ENCODE peak calls at places on chromosome 6, in seven cellular contexts. Y, Z, D, M, V, W and S are unnamed samples.

GRCh38 chr6:105428342-105428957 is 25.6 kb upstream of the PREP start:
- DNase-seq in Y (no peak), Z (peak), D (no peak), M (no peak), V (no peak), W (no peak), S (no peak)

GRCh38 chr6:56552212-56553130 is 90.2 kb downstream of the DST start:
- DNase-seq in Y (no peak), Z (peak), D (no peak), M (no peak), V (no peak), W (no peak), S (no peak)

GRCh38 chr6:32113386-32114352 is 4.5 kb upstream of the TNXB start:
- DNase-seq in Y (no peak), Z (peak), D (no peak), M (peak), V (no peak), W (peak), S (no peak)

GRCh38 chr6:25413506-25413905 is 134.3 kb downstream of the CARMIL1 start:
- DNase-seq in Y (no peak), Z (peak), D (no peak), M (no peak), V (no peak), W (no peak), S (peak)

GRCh38 chr6:154403803-154404202 is 47.2 kb upstream of the IPCEF1 start:
- DNase-seq in Y (no peak), Z (peak), D (no peak), M (no peak), V (no peak), W (no peak), S (peak)

GRCh38 chr6:133612459-133612858 is 276.5 kb upstream of the TCF21 start:
- DNase-seq in Y (no peak), Z (no peak), D (no peak), M (no peak), V (no peak), W (no peak), S (no peak)

GRCh38 chr6:138107752-138108592 is 753 bp upstream of the PERP start:
- DNase-seq in Y (no peak), Z (no peak), D (peak), M (no peak), V (no peak), W (no peak), S (peak)

GRCh38 chr6:26025047-26025893 is 62.0 kb upstream of the HFE start:
- DNase-seq in Y (no peak), Z (peak), D (no peak), M (no peak), V (no peak), W (no peak), S (no peak)

GRCh38 chr6:37502703-37503485 is 3.2 kb upstream of the CCDC167 start:
- DNase-seq in Y (no peak), Z (no peak), D (no peak), M (no peak), V (peak), W (no peak), S (no peak)

GRCh38 chr6:116385462-116385807 is 14.7 kb downstream of the DSE start:
- DNase-seq in Y (no peak), Z (peak), D (no peak), M (no peak), V (no peak), W (no peak), S (no peak)

GRCh38 chr6:74319292-74319691 is 623.3 kb downstream of the CD109 start:
- DNase-seq in Y (no peak), Z (no peak), D (no peak), M (no peak), V (no peak), W (no peak), S (no peak)

GRCh38 chr6:83429857-83430605 is 820 bp downstream of the ME1 start:
- DNase-seq in Y (no peak), Z (peak), D (no peak), M (peak), V (no peak), W (no peak), S (no peak)

GRCh38 chr6:166050559-166050958 is 117.1 kb downstream of the TBXT start:
- DNase-seq in Y (no peak), Z (no peak), D (no peak), M (no peak), V (no peak), W (no peak), S (no peak)

GRCh38 chr6:116036075-116036773 is 24.5 kb downstream of the FRK start:
- DNase-seq in Y (no peak), Z (no peak), D (no peak), M (no peak), V (no peak), W (no peak), S (no peak)

GRCh38 chr6:133756046-133756445 is 132.9 kb upstream of the TCF21 start:
- DNase-seq in Y (no peak), Z (peak), D (no peak), M (no peak), V (no peak), W (no peak), S (no peak)

GRCh38 chr6:27359231-27359630 is 29.3 kb upstream of the ZNF391 start:
- DNase-seq in Y (no peak), Z (no peak), D (no peak), M (no peak), V (no peak), W (no peak), S (no peak)

GRCh38 chr6:137879885-137880430 is 12.9 kb downstream of the TNFAIP3 start:
- DNase-seq in Y (no peak), Z (no peak), D (no peak), M (no peak), V (no peak), W (no peak), S (no peak)

GRCh38 chr6:105207524-105208269 is 27.9 kb upstream of the POPDC3 start:
- DNase-seq in Y (no peak), Z (no peak), D (no peak), M (no peak), V (no peak), W (no peak), S (no peak)